ENCODE peak calls at places on chromosomes 13 and 19, in ten cellular contexts. D, F, T, C, E, S, U, L, N and Z are unnamed samples.
A peak's percentile ranks its signal among the peaks of the same experiment; 100 is the strongest.

GRCh38 chr19:41696402-41697197 is 8.5 kb upstream of the CEACAM7 start:
- DNase-seq in U (peak; percentile 24), E (no peak), T (peak; percentile 5), S (no peak), L (peak; percentile 2), N (no peak), F (no peak), C (no peak), D (no peak), Z (no peak)

GRCh38 chr19:8831373-8831772 is 731 bp downstream of the ZNF558 start:
- DNase-seq in S (no peak), E (no peak), D (no peak), C (no peak), T (no peak), N (no peak), U (no peak), L (no peak), F (no peak), Z (no peak)

GRCh38 chr19:11261902-11262839 is at the start of gene DOCK6:
- DNase-seq in S (no peak), D (no peak), U (peak; percentile 58), F (no peak), C (peak; percentile 32), T (no peak), E (no peak), L (peak; percentile 27), N (peak; percentile 49), Z (no peak)

GRCh38 chr19:39038098-39038497 is 5.7 kb upstream of the FBXO27 start:
- DNase-seq in E (no peak), F (no peak), U (peak; percentile 58), L (peak; percentile 54), S (no peak), N (peak; percentile 65), T (no peak), D (peak; percentile 25), C (peak; percentile 63), Z (no peak)

GRCh38 chr13:20227288-20227687 is 4.8 kb downstream of the GJB6 start:
- DNase-seq in C (no peak), U (no peak), E (no peak), L (no peak), F (no peak), S (no peak), T (no peak), N (no peak), D (no peak), Z (no peak)

GRCh38 chr13:61531383-61532065 is 115.9 kb upstream of the PCDH20 start:
- DNase-seq in D (no peak), F (no peak), L (no peak), U (no peak), N (no peak), S (no peak), C (no peak), E (no peak), T (no peak), Z (no peak)

GRCh38 chr13:103039183-103039582 is 27.0 kb downstream of the SLC10A2 start:
- DNase-seq in T (no peak), D (no peak), E (no peak), F (no peak), S (no peak), N (no peak), L (no peak), U (no peak), C (no peak), Z (no peak)

GRCh38 chr19:3857449-3858003 is 11.3 kb downstream of the ZFR2 start:
- DNase-seq in E (no peak), L (no peak), N (peak; percentile 31), C (peak; percentile 44), F (no peak), S (no peak), D (no peak), U (no peak), T (no peak), Z (no peak)

GRCh38 chr19:58387338-58388174 is 487 bp downstream of the RPS5 start:
- DNase-seq in S (no peak), N (no peak), U (no peak), E (no peak), C (no peak), L (no peak), T (no peak), F (no peak), D (no peak), Z (no peak)

GRCh38 chr13:33139186-33139585 is 123.0 kb downstream of the KL start:
- DNase-seq in D (no peak), S (no peak), N (no peak), C (no peak), U (no peak), T (no peak), E (no peak), F (peak; percentile 54), L (no peak), Z (no peak)

GRCh38 chr13:19763618-19764017 is 19.1 kb downstream of the PSPC1 start:
- DNase-seq in F (no peak), N (no peak), T (no peak), C (no peak), S (no peak), E (no peak), L (no peak), D (no peak), U (no peak), Z (no peak)

GRCh38 chr19:49988433-49988832 is 27.5 kb upstream of the SIGLEC11 start:
- DNase-seq in T (no peak), D (peak; percentile 83), F (no peak), U (no peak), N (no peak), E (no peak), C (no peak), S (no peak), L (peak; percentile 70), Z (no peak)

GRCh38 chr13:26614721-26615120 is 57.2 kb downstream of the WASF3 start:
- DNase-seq in F (no peak), D (no peak), E (no peak), S (no peak), N (no peak), L (no peak), T (no peak), U (no peak), C (no peak), Z (no peak)

GRCh38 chr19:2775556-2776430 is 7.3 kb downstream of the SGTA start:
- DNase-seq in U (peak; percentile 64), D (peak; percentile 35), N (no peak), F (peak; percentile 53), S (peak; percentile 53), C (no peak), E (peak; percentile 47), T (peak; percentile 86), L (peak; percentile 72), Z (no peak)

DNA sequence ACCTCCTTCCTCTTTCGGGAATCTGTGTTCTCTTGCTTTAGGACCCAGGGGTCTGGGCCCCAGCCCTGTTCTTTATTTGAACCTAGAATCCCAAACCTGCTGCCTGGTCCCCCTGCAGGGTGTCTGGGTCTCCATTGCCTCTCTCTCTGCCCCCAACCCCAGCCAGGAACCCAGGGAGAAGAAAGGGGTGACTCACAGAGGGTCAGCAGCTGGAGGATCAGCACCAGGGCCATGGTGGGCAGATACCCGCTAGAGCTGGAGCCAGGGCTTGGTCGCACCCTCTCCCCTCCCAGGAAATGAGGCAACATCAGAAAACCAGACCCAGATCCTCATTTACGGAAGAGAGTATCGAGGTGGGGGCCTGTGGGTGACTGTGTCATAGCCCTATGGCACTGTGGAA is at the start of gene OSCAR:
- DNase-seq in E (no peak), C (peak; percentile 28), L (no peak), N (no peak), F (no peak), U (no peak), S (no peak), T (no peak), D (no peak), Z (no peak)
- H3K4me3 ChIP-seq in E (no peak within 1 kb of the TSS), C (no peak within 1 kb of the TSS), L (no peak within 1 kb of the TSS), N (no peak within 1 kb of the TSS), F (no peak within 1 kb of the TSS), U (no peak within 1 kb of the TSS), S (no peak within 1 kb of the TSS), T (no peak within 1 kb of the TSS), D (no peak within 1 kb of the TSS), Z (no peak within 1 kb of the TSS)

DNA sequence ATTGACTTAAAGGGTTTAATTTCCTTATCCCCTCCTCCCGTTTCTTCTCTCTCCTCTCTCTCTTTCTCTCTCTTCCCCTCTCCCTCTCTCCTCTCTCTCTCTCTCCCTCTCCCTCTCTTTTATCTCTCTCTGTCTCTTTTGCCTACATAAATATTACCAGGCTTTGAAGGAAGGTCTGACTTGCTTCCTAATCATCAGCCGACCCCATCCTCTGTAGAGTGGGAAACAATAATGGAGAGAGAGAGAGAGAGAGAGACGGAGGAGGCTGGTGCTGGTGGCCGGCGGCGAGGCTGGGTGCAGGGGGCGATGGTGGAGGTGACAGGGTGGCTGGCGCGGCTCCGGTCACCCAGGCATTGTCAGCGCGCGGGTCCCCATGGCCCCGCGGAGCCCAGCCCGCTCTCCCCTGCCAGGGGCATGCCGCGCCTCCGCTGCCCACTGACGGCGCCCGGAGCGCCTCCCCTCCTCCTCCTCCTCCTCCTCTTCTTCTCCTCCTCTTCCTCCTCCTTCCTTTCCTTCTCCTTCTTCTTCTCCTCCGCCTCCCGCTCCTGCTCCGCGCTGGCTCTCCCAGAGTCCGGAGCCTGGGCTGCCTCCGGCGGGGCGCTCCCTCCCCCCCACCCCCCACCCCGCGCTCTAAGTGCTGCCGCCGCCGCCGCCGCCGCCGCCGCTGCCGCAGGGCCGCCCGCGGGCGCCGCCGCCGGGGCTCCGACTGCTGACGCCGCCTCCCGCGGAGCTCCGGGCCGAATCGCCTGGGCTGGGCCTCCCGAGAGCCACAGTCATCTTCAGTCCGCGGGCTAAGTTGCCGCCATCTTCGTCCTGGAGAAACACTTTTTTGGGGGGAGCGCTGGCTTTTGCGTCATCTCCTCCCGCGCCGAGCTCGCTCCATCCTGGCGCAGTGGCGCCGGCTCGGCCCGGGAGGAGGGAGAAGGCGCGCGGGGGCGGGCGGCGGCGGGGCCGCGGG is 348.4 kb downstream of the LIG4 start:
- DNase-seq in E (no peak), U (no peak), N (peak; percentile 66), F (no peak), T (no peak), L (peak; percentile 8), C (peak; percentile 73), S (no peak), D (peak; percentile 66), Z (no peak)
- H3K4me3 ChIP-seq in E (no peak overlapping the region), U (peak overlapping the region; percentile 45), N (peak overlapping the region; percentile 58), F (peak overlapping the region; percentile 25), T (no peak overlapping the region), L (peak overlapping the region; percentile 57), C (peak overlapping the region; percentile 97), S (no peak overlapping the region), D (peak overlapping the region; percentile 92), Z (no peak overlapping the region)

DNA sequence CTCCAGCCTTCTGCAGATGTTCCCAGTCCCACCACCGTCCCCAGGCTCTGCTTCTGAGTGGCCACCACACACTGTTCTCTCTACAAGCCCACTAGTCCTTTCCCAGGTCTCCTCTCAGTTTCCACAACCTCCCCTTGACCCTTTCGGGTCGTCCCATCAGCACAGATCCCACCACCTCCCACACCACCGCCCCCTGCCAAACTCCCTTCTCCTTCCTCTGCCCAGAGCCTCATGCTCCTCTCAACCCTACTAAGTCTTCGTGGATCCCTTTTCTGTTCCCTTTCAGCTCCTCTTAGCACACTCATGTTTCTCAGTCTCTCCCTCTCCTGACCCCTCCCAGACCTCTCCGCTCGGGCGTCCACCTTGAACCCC is 1.9 kb downstream of the NAPA start:
- DNase-seq in E (no peak), C (no peak), N (no peak), F (no peak), U (no peak), D (no peak), T (no peak), L (no peak), S (no peak), Z (no peak)
- H3K4me3 ChIP-seq in E (peak overlapping the region; percentile 0), C (no peak overlapping the region), N (no peak overlapping the region), F (peak overlapping the region; percentile 6), U (peak overlapping the region; percentile 85), D (no peak overlapping the region), T (peak overlapping the region; percentile 62), L (peak overlapping the region; percentile 100), S (peak overlapping the region; percentile 16), Z (peak overlapping the region; percentile 99)

GRCh38 chr13:114109646-114110045 is 22.8 kb downstream of the RASA3 start:
- DNase-seq in E (no peak), D (no peak), S (peak; percentile 25), L (no peak), N (no peak), T (no peak), F (peak; percentile 35), C (peak; percentile 72), U (no peak), Z (peak; percentile 59)
- H3K4me3 ChIP-seq in E (peak overlapping the region; percentile 53), D (no peak overlapping the region), S (peak overlapping the region; percentile 52), L (no peak overlapping the region), N (no peak overlapping the region), T (peak overlapping the region; percentile 69), F (no peak overlapping the region), C (peak overlapping the region; percentile 17), U (no peak overlapping the region), Z (peak overlapping the region; percentile 31)